ENCODE peak calls at places on chromosomes 3 and 15, in four cellular contexts. E is K562, Y is A549, N is HepG2. T is an unnamed sample.

GRCh38 chr3:189967254-189967865 is 153.3 kb downstream of the P3H2 start:
- DNase-seq in E (peak), Y (peak), N (peak), T (peak)

GRCh38 chr15:49242820-49243219 is 72.8 kb downstream of the GALK2 start:
- DNase-seq in E (peak), Y (no peak), N (no peak), T (peak)

GRCh38 chr3:147113293-147114045 is 292.9 kb downstream of the ZIC4 start:
- DNase-seq in E (no peak), Y (no peak), N (no peak), T (peak)

GRCh38 chr3:186381424-186382216 is 19.6 kb upstream of the DGKG start:
- DNase-seq in E (no peak), Y (no peak), N (peak), T (no peak)

GRCh38 chr3:183490653-183491052 is 62.2 kb upstream of the MCF2L2 start:
- DNase-seq in E (no peak), Y (peak), N (peak), T (no peak)

GRCh38 chr15:73341886-73342600 is 26.7 kb downstream of the HCN4 start:
- DNase-seq in E (no peak), Y (no peak), N (no peak), T (no peak)

GRCh38 chr3:158936530-158937113 is 134.8 kb downstream of the MFSD1 start:
- DNase-seq in E (no peak), Y (peak), N (no peak), T (no peak)

GRCh38 chr3:39529551-39529950 is 62.1 kb downstream of the MOBP start:
- DNase-seq in E (no peak), Y (no peak), N (no peak), T (no peak)

GRCh38 chr15:63409179-63409578 is 27.5 kb upstream of the CA12 start:
- DNase-seq in E (no peak), Y (no peak), N (no peak), T (no peak)

GRCh38 chr3:124985358-124985757 is 50.8 kb upstream of the MUC13 start:
- DNase-seq in E (no peak), Y (peak), N (no peak), T (peak)

GRCh38 chr3:124981472-124981871 is 46.9 kb upstream of the MUC13 start:
- DNase-seq in E (no peak), Y (no peak), N (no peak), T (no peak)

GRCh38 chr3:124984754-124985153 is 50.2 kb upstream of the MUC13 start:
- DNase-seq in E (no peak), Y (no peak), N (no peak), T (no peak)

GRCh38 chr3:124982855-124983254 is 48.3 kb upstream of the MUC13 start:
- DNase-seq in E (no peak), Y (no peak), N (no peak), T (no peak)

DNA sequence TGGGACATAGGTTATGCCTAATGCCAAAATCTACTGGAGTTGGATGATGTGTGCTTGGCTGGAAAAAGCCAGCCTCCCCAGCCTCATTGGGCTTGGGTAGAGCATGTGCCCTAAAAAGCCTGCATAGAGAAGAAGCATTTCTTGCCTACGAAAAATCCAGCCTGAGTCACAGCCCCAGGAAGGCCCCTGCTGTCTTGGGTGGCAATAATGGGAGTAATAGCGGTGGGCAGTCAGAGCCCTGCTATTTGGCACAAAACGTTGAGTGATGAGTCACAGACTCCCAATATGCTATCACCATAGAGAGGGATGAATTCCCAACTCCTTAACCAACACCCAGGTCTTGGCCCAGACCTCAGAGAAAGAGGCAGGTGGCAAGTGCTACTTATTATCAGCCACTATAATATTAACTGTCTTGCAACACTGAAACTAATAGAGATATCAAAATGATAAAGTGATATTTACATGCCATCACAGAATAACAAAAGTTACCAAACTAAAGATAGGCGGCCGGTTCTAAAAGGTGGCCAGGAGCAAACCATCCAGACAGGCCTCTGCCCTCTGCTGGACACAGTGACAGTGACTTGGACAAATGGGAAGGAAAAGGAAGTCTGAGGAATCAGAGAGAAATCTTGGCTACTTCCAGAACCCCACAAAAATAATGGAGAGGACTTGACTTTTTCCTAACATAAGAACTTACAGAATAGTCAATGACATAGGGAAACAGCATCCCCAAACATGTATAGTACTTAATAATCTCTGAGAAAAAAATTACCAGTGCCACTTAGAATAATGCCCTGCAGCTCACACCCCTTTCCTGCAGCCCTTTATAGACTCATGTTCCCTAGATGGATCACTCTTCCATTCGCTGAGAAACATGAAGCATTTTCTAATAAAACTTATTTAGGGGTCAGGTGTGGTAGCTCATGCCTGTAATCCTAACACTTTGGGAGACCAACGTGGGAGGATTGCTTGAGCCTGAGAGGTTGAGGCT is 51.9 kb upstream of the MUC13 start:
- DNase-seq in E (peak), Y (peak), N (no peak), T (peak)
- TF ChIP-seq MAZ in E (no peak), Y (no peak), N (no peak), T (no peak)

GRCh38 chr15:84839714-84840113 is 22.6 kb downstream of the ALPK3 start:
- DNase-seq in E (no peak), Y (no peak), N (no peak), T (no peak)

GRCh38 chr15:84842781-84843180 is 25.6 kb downstream of the ALPK3 start:
- DNase-seq in E (no peak), Y (no peak), N (no peak), T (no peak)

GRCh38 chr15:84836859-84837258 is 19.7 kb downstream of the ALPK3 start:
- DNase-seq in E (no peak), Y (no peak), N (no peak), T (no peak)

GRCh38 chr15:84840255-84840654 is 23.1 kb downstream of the ALPK3 start:
- DNase-seq in E (no peak), Y (no peak), N (no peak), T (no peak)

GRCh38 chr15:84840741-84841429 is 23.7 kb downstream of the ALPK3 start:
- DNase-seq in E (no peak), Y (peak), N (peak), T (peak)
- TF ChIP-seq MAZ in E (no peak), Y (no peak), N (no peak), T (no peak)

GRCh38 chr3:100748967-100749366 is 39.7 kb downstream of the TFG start:
- DNase-seq in E (no peak), Y (no peak), N (no peak), T (no peak)
- TF ChIP-seq MAZ in E (no peak), Y (no peak), N (no peak), T (no peak)

GRCh38 chr3:4359805-4360502 is 56.8 kb downstream of the SETMAR start:
- DNase-seq in E (no peak), Y (no peak), N (no peak), T (no peak)
- TF ChIP-seq MAZ in E (no peak), Y (no peak), N (no peak), T (no peak)

DNA sequence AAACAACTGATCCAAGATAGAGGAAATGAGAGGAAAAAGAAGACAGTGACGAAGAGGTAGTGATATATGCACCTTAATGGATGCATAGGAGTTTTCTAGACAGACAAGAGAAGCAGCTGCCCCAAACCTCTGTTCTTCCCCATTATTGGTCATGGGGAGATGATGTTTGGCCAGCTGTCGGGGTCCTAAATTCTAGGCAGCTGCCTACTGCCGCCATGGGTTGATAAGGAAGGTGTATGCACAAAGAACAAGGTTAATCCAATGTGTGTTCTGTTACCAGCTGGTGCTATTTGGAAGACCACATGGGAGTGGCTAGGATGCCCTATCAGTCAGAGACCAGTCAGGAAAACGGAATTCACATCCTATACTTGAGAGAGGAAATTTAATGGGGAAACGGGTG is 47.4 kb downstream of the NTRK3 start:
- DNase-seq in E (no peak), Y (no peak), N (no peak), T (no peak)
- TF ChIP-seq MAZ in E (no peak), Y (no peak), N (no peak), T (no peak)

GRCh38 chr3:104018541-104018940 is 1348.2 kb upstream of the ALCAM start:
- DNase-seq in E (no peak), Y (no peak), N (no peak), T (no peak)
- TF ChIP-seq MAZ in E (no peak), Y (no peak), N (no peak), T (no peak)

DNA sequence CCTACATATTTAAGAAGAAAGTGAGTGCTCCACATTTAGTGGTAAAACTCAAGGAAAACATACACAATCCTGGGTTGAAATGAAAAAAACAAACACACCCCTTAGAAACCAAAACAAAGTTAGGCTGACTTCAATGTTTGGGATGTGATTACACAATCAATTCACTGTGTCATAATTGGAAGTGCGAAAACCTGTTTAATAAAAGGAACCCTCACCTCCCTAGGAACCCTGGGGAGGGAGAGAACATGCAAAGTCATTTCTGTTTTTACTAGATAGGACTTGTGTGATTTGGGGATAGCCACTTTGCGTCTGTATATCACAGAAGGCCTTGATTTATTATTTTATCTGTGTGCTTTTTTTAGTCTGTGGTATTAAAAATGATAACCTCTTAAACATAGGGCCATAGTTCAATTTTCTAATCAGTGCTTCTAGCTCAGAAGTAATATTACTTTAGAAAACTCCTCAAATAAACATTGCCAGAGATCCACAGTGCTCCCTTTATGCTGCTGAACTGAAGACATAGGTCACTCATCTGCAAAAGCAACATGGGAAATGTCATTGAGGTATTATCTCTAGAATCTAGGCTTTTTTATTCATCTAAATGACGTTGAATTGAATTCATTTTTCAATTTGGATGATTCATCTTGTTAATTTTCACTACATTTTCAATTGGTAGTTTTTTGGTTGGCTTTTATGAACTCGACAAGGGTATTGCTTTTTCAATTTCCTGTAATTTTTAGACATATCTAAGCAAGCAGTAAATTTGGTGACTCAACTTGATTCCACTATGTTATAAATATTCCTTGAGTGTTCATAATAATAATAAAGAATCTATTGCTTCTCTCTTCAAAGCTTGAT is 275.2 kb downstream of the NFKBIZ start:
- DNase-seq in E (no peak), Y (no peak), N (no peak), T (peak)
- TF ChIP-seq MAZ in E (no peak), Y (no peak), N (no peak), T (no peak)

DNA sequence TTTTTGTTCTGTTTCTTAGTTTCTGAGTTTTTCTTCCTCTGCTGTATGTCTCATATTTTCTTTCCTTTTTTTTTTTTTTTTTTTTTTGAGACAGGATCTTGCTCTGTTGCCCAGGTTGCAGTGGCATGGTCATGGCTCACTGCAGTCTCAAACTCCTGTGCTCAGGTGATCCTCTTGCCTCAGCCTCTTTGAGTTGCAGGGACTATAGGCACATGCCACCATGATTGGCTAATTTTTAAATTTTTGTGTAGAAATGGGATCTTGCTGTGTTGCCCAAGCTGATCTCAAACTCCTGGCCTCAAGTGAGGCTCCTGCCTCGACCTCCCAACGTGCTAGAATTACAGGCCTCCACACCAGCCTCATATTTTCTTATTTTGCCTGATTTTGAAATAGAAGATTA is 51.9 kb downstream of the CTDSPL2 start:
- DNase-seq in E (no peak), Y (no peak), N (no peak), T (no peak)
- TF ChIP-seq MAZ in E (no peak), Y (no peak), N (no peak), T (no peak)

DNA sequence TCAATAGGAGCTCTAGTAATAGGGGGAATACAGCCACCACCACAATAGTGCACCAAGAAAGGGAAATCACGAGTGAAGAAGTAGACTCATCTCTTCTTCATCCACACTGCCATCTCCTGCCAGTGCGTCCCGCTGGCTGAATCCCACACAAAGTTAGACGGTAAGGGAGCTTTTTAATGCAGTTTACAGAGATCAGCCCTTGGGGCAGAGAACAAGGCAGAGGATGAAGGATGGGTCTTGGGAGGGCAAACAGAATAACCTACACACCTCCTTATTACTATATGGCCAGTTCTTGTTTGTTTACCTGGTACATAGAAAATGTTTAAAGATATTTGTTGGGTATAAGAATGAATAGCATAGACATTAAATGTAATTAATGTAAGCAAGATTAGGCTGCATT is 11.0 kb upstream of the DPH6 start:
- DNase-seq in E (no peak), Y (no peak), N (no peak), T (no peak)
- TF ChIP-seq MAZ in E (no peak), Y (no peak), N (no peak), T (no peak)

DNA sequence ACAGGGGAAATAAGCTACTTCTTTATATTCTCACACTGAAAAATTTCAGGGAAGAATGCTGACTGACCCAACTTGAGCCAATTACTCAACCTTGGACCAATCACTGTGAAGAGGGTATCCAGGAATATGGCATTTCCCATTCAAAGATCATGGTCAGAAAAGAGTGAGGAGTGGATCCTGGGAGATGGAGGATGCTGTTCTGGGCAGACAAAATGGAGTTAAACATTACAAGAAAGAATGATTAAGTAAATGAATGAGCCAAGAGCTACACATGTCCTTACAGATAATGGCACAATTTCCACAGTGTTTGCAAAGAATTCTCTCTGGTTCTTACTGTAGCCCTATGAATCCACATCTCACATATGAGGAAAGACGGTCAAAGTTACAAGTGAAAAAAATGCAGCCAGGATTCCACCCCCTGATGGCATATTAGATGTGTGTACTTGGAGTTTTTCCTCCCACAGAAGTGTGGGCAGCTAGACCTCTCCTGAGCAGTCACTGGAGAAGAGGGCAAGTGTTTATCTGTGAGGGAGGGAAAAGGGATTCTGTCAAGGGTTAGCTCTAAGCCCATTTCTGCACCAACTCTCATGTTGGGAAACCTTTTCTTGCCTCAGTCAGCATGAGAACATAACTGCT is 33.8 kb downstream of the AMOTL2 start:
- DNase-seq in E (no peak), Y (no peak), N (no peak), T (no peak)
- TF ChIP-seq MAZ in E (no peak), Y (no peak), N (no peak), T (no peak)